ENCODE peak calls at places on chromosomes 6 and 20, in seven cellular contexts. I, O, E, K, A, H and V are unnamed samples.

GRCh38 chr6:152351110-152351509 is 286.1 kb downstream of the SYNE1 start:
- DNase-seq in K (no peak), O (no peak), I (no peak), E (no peak), A (no peak), H (no peak), V (no peak)

GRCh38 chr6:55293116-55293515 is 34.2 kb upstream of the GFRAL start:
- DNase-seq in H (peak; percentile 67), I (peak; percentile 47), O (peak; percentile 7), A (peak; percentile 10), K (no peak), E (no peak), V (no peak)

GRCh38 chr20:25191051-25191450 is 4.5 kb upstream of the ENTPD6 start:
- DNase-seq in K (no peak), I (no peak), E (no peak), A (no peak), O (no peak), H (no peak), V (no peak)

GRCh38 chr6:38510205-38510604 is 129.5 kb downstream of the BTBD9 start:
- DNase-seq in K (no peak), O (peak; percentile 50), E (no peak), A (no peak), H (no peak), I (peak; percentile 32), V (no peak)

GRCh38 chr6:47740714-47741113 is 41.1 kb upstream of the OPN5 start:
- DNase-seq in E (no peak), H (no peak), I (no peak), O (no peak), A (no peak), K (no peak), V (no peak)

GRCh38 chr20:8932192-8933150 is 136.4 kb upstream of the PLCB4 start:
- DNase-seq in A (no peak), I (peak; percentile 21), H (no peak), E (no peak), O (peak; percentile 83), K (no peak), V (no peak)

GRCh38 chr20:9617940-9618339 is 103.5 kb downstream of the LAMP5 start:
- DNase-seq in I (peak; percentile 48), O (peak; percentile 61), H (peak; percentile 70), E (no peak), K (no peak), A (no peak), V (no peak)

GRCh38 chr20:17734374-17734773 is 34.6 kb downstream of the BANF2 start:
- DNase-seq in E (no peak), A (no peak), H (no peak), O (no peak), K (no peak), I (no peak), V (no peak)

GRCh38 chr6:54617730-54618129 is 228.8 kb upstream of the FAM83B start:
- DNase-seq in O (peak; percentile 12), K (no peak), E (no peak), A (no peak), I (peak; percentile 90), H (no peak), V (no peak)

GRCh38 chr6:90467546-90467945 is 119.3 kb downstream of the MAP3K7 start:
- DNase-seq in H (no peak), K (no peak), A (no peak), E (no peak), O (no peak), I (no peak), V (no peak)

DNA sequence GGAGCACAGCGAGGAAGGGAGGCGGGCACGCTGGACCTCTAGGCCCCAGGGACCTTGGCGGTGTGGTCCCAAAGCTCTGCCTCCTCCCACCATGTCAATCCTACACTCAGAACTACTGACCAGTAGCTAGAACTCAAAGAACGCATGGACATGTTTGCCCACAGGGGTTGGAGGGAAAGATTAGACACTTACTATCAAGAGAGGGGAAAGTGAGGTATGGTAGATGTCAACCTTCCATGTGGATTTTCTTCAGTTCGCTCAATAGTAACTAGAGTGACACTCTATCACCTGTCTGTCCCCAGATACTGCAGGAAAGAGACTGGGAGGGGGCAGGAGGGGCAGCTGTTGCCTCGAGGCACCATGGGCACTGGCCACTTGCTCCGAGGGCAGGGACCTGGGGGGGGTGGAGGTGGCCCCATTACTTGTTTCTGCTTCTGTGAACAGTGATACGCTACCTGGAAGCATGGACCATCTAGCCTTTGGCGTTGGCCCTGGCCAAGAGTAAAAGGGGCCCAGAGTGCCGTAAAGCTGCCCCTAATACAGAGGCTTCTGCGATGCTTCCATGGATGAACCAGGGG is 912 bp upstream of the DIDO1 start:
- DNase-seq in K (no peak), I (no peak), O (no peak), E (no peak), A (no peak), H (no peak), V (no peak)
- TF ChIP-seq CTCF in K (no peak), I (no peak), O (no peak), E (no peak), A (no peak), H (no peak), V (no peak)

DNA sequence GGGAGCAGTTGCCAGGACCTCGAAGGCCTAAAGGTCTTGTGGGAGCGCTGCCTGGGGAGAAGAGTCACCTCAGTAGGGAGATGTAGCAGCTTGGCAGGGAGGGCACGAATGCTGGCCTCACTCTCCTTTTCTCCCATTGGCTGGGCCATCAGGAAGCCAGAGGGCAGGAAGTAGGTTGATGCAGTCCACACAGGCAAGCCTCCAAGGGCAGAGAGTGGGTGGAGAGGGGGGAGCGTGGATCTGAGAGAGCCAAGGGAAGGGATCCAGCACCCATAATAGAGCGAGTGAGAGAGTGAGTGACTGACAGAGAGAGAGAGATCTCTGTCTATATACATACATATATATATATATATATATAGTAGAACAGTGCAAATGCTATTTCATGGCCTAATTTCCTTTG is 215.3 kb upstream of the LRFN2 start:
- DNase-seq in K (no peak), A (no peak), E (no peak), H (no peak), I (no peak), O (no peak), V (no peak)
- TF ChIP-seq CTCF in K (no peak), A (no peak), E (no peak), H (no peak), I (no peak), O (no peak), V (no peak)

GRCh38 chr20:36593347-36593746 is 12.2 kb upstream of the RAB5IF start:
- DNase-seq in I (no peak), H (no peak), K (no peak), E (no peak), A (no peak), O (no peak), V (no peak)

GRCh38 chr20:36591281-36591680 is 14.3 kb upstream of the RAB5IF start:
- DNase-seq in O (no peak), K (no peak), I (no peak), A (no peak), E (no peak), H (no peak), V (no peak)

GRCh38 chr20:36587388-36588136 is 14.2 kb downstream of the TGIF2 start:
- DNase-seq in K (no peak), A (no peak), E (no peak), O (no peak), H (no peak), I (no peak), V (no peak)

GRCh38 chr20:36591854-36592641 is 13.5 kb upstream of the RAB5IF start:
- DNase-seq in O (no peak), I (peak; percentile 60), K (no peak), H (peak; percentile 76), A (no peak), E (no peak), V (no peak)
- TF ChIP-seq CTCF in O (peak; percentile 65), I (peak; percentile 27), K (no peak), H (peak; percentile 81), A (peak; percentile 41), E (peak; percentile 59), V (no peak)

DNA sequence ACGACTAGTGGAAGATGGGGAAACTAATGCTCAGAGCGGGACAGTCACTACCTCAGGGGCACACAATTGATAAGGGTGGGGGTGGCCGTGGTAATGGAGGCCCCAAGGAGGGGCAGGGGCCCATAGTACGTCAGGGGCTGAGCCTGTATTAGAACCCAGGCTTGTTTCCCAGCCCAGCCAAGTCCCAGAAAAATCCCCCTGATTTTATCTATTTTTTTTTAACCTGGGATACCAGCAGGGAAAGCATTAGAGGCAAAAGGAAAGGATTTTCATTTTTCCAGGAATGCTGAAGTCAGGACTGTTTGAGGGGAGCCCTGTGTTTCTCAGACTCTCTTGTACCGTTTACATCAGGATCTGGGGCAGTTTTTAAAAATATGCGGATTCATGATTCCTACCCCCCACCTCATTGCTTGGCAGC is 382 bp downstream of the MYH7B start:
- DNase-seq in O (no peak), E (no peak), A (no peak), K (no peak), H (no peak), I (no peak), V (no peak)
- TF ChIP-seq CTCF in O (no peak), E (peak; percentile 23), A (no peak), K (no peak), H (no peak), I (no peak), V (no peak)

GRCh38 chr20:19448632-19449031 is 236.2 kb downstream of the SLC24A3 start:
- DNase-seq in E (no peak), I (no peak), H (no peak), O (no peak), A (no peak), K (no peak), V (no peak)
- TF ChIP-seq CTCF in E (no peak), I (no peak), H (no peak), O (no peak), A (no peak), K (no peak), V (no peak)

DNA sequence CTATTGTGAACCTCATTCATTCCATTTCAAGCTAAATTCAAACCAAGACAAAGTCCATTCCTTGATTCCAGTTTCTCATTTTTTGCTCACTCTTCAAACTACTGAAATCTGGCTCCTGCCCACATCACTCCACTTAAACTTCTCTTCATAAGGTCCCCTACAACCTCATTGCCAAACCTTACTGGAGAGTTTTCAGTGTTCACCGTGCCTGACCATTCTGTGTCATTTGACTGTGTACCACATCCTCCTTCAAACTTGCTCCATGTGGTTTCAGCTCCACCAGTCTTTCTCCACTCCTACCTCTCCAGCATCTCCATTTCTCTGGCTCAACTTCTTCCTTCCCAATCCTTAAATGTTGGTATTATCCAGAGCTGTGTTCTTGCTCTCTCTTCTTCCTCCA is 38.5 kb upstream of the TAB2 start:
- DNase-seq in I (no peak), A (no peak), O (no peak), H (no peak), E (no peak), K (no peak), V (no peak)
- TF ChIP-seq CTCF in I (no peak), A (no peak), O (no peak), H (no peak), E (no peak), K (no peak), V (no peak)

GRCh38 chr6:169250660-169251059 is 3.0 kb downstream of the THBS2 start:
- DNase-seq in I (peak; percentile 86), A (no peak), E (no peak), O (peak; percentile 91), K (no peak), H (peak; percentile 60), V (no peak)
- TF ChIP-seq CTCF in I (no peak), A (no peak), E (no peak), O (peak; percentile 19), K (no peak), H (no peak), V (no peak)

DNA sequence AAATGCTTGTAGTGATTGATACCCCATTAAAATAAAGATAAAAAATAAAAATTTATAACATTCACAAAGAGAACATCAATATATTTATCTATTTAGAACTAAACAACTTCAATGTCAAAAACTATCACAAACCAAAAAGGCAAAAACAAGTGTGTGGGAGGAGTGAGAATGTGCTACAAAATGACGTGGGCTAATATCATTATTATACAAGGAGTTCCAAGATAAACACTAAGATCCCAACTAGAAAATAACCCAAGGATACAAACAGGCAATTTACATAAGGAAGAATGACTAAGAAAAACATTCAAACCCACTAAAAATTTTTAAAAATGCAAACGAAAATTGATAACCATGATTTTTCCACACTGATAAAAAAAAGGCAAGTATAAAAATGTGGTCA is 140.0 kb downstream of the TMEM200A start:
- DNase-seq in O (no peak), E (no peak), H (no peak), A (no peak), K (no peak), I (no peak), V (no peak)
- TF ChIP-seq CTCF in O (no peak), E (no peak), H (no peak), A (no peak), K (no peak), I (no peak), V (no peak)